ENCODE peak calls at places on chromosome 21, in five cellular contexts. S is OCI-LY7, W is endodermal cell, T is hepatocyte, D is dorsolateral prefrontal cortex. N is an unnamed sample.

GRCh38 chr21:40717008-40717407 is 129.9 kb downstream of the DSCAM start:
- DNase-seq in T (peak; percentile 11), S (no peak), W (no peak), D (no peak), N (no peak)

GRCh38 chr21:42596657-42597056 is 56.8 kb upstream of the PDE9A start:
- DNase-seq in D (no peak), T (no peak), S (no peak), W (no peak), N (no peak)

GRCh38 chr21:41901099-41901498 is 22.0 kb upstream of the PRDM15 start:
- DNase-seq in T (no peak), D (no peak), S (no peak), W (no peak), N (no peak)

GRCh38 chr21:39687069-39687468 is 57.9 kb upstream of the IGSF5 start:
- DNase-seq in D (no peak), T (no peak), S (no peak), W (peak; percentile 31), N (no peak)

GRCh38 chr21:39048064-39048463 is 135.2 kb downstream of the PSMG1 start:
- DNase-seq in D (no peak), W (peak; percentile 91), S (no peak), T (peak; percentile 85), N (peak; percentile 90)

GRCh38 chr21:46226920-46227599 is 1.5 kb downstream of the LSS start:
- DNase-seq in W (peak; percentile 67), T (peak; percentile 36), D (no peak), S (peak; percentile 18), N (peak; percentile 48)

GRCh38 chr21:28725396-28725795 is 267.3 kb downstream of the LTN1 start:
- DNase-seq in T (no peak), W (no peak), S (no peak), D (no peak), N (no peak)

GRCh38 chr21:34705032-34705431 is 36.2 kb downstream of the CLIC6 start:
- DNase-seq in S (no peak), T (no peak), W (no peak), D (no peak), N (peak; percentile 36)

GRCh38 chr21:21731626-21732025 is 733.4 kb downstream of the NCAM2 start:
- DNase-seq in W (no peak), D (no peak), T (no peak), S (no peak), N (no peak)

GRCh38 chr21:46000182-46000730 is 18.7 kb downstream of the COL6A1 start:
- DNase-seq in S (no peak), W (peak; percentile 41), D (no peak), T (no peak), N (no peak)

GRCh38 chr21:43316156-43316845 is 110.6 kb downstream of the SIK1 start:
- DNase-seq in S (no peak), T (no peak), D (no peak), W (no peak), N (no peak)

GRCh38 chr21:41236361-41236973 is 68.5 kb downstream of the BACE2 start:
- DNase-seq in T (no peak), D (no peak), S (no peak), W (no peak), N (no peak)

GRCh38 chr21:46425566-46425965 is 33.1 kb upstream of the DIP2A start:
- DNase-seq in D (no peak), S (no peak), T (no peak), W (no peak), N (no peak)

GRCh38 chr21:42612390-42612789 is 41.0 kb upstream of the PDE9A start:
- DNase-seq in W (no peak), T (no peak), D (no peak), S (no peak), N (no peak)

GRCh38 chr21:43362928-43363314 is 64.0 kb downstream of the SIK1 start:
- DNase-seq in T (no peak), S (peak; percentile 25), W (no peak), D (no peak), N (no peak)

GRCh38 chr21:23003951-23004350 is 2005.7 kb downstream of the NCAM2 start:
- DNase-seq in S (no peak), W (no peak), T (no peak), D (no peak), N (no peak)

GRCh38 chr21:41580758-41581554 is 73.0 kb upstream of the TMPRSS2 start:
- DNase-seq in T (no peak), D (no peak), S (no peak), W (no peak), N (peak; percentile 89)

GRCh38 chr21:15774590-15774989 is 44.8 kb downstream of the USP25 start:
- DNase-seq in W (no peak), T (no peak), S (no peak), D (no peak), N (peak; percentile 10)

DNA sequence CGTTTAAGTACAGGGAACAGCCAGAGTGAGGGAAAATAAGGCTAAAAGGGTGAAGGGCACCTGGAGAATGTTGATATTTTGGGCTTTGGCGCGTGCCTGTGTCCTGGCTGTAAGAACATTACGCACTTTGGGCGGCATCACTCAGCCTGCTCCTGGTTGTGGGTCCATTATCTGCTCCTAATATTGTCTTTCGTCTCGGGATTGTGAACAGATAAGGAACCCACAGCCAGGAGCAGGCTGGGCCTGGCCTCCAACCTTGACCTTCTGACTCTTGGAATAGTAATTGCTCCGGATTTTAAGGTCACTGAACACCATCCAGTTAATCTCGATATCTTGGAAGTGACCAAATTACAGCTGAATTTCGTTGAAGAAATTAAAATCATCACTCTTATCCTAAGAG is 61.9 kb downstream of the TCP10L start:
- DNase-seq in S (no peak), T (no peak), W (no peak), D (no peak), N (no peak)
- H3K27ac ChIP-seq in S (no peak overlapping the region), T (no peak overlapping the region), W (no peak overlapping the region), D (no peak overlapping the region), N (no peak overlapping the region)

DNA sequence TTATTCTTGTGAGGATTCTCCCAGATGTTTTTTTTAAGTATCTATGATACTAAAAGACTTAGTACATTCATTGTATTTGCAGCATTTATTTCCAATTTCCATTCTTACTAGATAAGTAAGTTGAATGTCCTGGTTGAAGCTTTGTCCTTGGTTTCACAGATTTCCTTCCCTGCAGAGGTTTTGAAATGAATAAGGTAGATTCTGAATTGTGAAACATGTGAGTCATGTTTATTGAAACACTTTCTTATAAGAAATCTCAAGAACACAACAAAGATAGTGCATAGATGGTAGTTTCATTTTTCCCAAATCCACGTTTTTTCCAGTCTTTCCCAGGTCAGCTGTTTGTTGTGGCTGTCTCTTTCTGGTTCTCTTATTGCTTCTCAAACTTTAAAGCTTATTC is 24.8 kb downstream of the GABPA start:
- DNase-seq in S (no peak), D (no peak), T (no peak), W (no peak), N (no peak)
- H3K27ac ChIP-seq in S (no peak overlapping the region), D (no peak overlapping the region), T (no peak overlapping the region), W (no peak overlapping the region), N (no peak overlapping the region)

DNA sequence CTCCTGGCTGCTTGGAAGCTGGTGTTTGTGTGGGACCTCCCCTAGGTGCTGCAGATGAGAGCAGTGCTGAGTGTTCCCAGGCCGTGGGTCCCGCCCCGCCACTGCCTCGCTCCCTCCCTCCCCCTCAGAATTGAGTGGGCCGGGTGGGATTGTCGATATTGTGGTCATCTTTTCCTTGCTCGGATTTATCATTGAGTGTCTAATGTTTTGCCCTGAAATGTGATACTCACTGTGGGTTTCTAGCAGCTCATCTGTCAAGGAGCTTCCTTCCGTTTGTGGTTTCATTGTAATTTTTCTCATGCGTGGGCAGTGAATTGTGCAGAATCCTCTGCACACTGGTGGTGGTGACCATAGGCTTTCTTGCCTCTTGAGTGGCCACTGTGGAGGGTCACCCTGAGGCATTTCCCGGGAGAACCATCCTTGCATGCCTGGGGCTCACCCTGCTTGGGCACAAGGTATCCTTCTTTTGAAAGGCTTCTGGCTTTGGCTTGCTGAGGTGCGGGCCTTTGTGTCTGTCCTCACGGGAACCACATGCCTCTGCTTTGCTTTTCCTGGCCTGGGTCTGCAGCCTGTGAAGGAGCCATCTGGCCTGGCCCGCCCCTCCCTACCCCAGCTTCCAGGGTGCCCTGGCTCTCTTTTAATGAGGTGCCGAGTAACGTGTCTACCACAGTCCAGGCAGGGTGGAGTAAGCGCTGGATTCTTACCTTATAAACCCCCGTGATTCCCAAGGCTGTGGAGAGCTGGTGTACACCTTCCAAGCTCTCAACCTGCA is 25.6 kb downstream of the SLX9 start:
- DNase-seq in D (no peak), T (no peak), W (no peak), S (no peak), N (no peak)
- H3K27ac ChIP-seq in D (no peak overlapping the region), T (no peak overlapping the region), W (no peak overlapping the region), S (no peak overlapping the region), N (peak overlapping the region; percentile 71)

GRCh38 chr21:31157756-31158155 is 119.5 kb upstream of the KRTAP19-8 start:
- DNase-seq in D (no peak), T (no peak), W (no peak), S (no peak), N (no peak)

GRCh38 chr21:31161157-31161556 is 122.9 kb upstream of the KRTAP19-8 start:
- DNase-seq in D (peak; percentile 64), T (no peak), W (peak; percentile 91), S (no peak), N (peak; percentile 60)

GRCh38 chr21:31159808-31160207 is 121.5 kb upstream of the KRTAP19-8 start:
- DNase-seq in D (no peak), T (no peak), S (no peak), W (no peak), N (no peak)

GRCh38 chr21:31156662-31157061 is 118.4 kb upstream of the KRTAP19-8 start:
- DNase-seq in T (no peak), W (no peak), S (no peak), D (no peak), N (no peak)

GRCh38 chr21:31158789-31159581 is 120.7 kb upstream of the KRTAP19-8 start:
- DNase-seq in T (no peak), S (peak; percentile 2), D (no peak), W (peak; percentile 57), N (no peak)
- H3K27ac ChIP-seq in T (peak overlapping the region; percentile 26), S (no peak overlapping the region), D (peak overlapping the region; percentile 90), W (peak overlapping the region; percentile 13), N (no peak overlapping the region)

GRCh38 chr21:14384453-14384852 is 1.5 kb upstream of the HSPA13 start:
- DNase-seq in T (no peak), W (no peak), D (no peak), S (no peak), N (no peak)
- H3K27ac ChIP-seq in T (peak overlapping the region; percentile 69), W (no peak overlapping the region), D (no peak overlapping the region), S (no peak overlapping the region), N (no peak overlapping the region)